ENCODE peak calls at places on chromosomes 4 and X, in five cellular contexts. One of them, this sample, is unnamed.

GRCh38 chrX:37796805-37797204 is 16.9 kb downstream of the CYBB start:
- DNase-seq in hippocampal formation: no peak
- DNase-seq in stimulated activated CD8-positive, alpha-beta memory T cell treated with anti-CD3 and anti-CD28 coated beads, Interleukin-4, amount 100 ng/mL, for 1 hour: no peak
- DNase-seq in cardiac fibroblast: no peak
- DNase-seq in NAMALWA: peak
- DNase-seq in this sample: no peak

GRCh38 chrX:40303256-40304077 is 205.7 kb upstream of the BCOR start:
- DNase-seq in stimulated activated CD8-positive, alpha-beta memory T cell treated with anti-CD3 and anti-CD28 coated beads, Interleukin-4, amount 100 ng/mL, for 1 hour: no peak
- DNase-seq in hippocampal formation: no peak
- DNase-seq in NAMALWA: peak
- DNase-seq in cardiac fibroblast: no peak
- DNase-seq in this sample: no peak

GRCh38 chr4:8607603-8608481 is 15.3 kb downstream of the CPZ start:
- DNase-seq in hippocampal formation: no peak
- DNase-seq in NAMALWA: peak
- DNase-seq in stimulated activated CD8-positive, alpha-beta memory T cell treated with anti-CD3 and anti-CD28 coated beads, Interleukin-4, amount 100 ng/mL, for 1 hour: no peak
- DNase-seq in cardiac fibroblast: no peak
- DNase-seq in this sample: no peak

GRCh38 chr4:24089831-24090531 is 200.1 kb upstream of the PPARGC1A start:
- DNase-seq in stimulated activated CD8-positive, alpha-beta memory T cell treated with anti-CD3 and anti-CD28 coated beads, Interleukin-4, amount 100 ng/mL, for 1 hour: no peak
- DNase-seq in cardiac fibroblast: peak
- DNase-seq in hippocampal formation: no peak
- DNase-seq in NAMALWA: no peak
- DNase-seq in this sample: no peak

GRCh38 chr4:187849556-187850245 is 145.9 kb upstream of the ZFP42 start:
- DNase-seq in cardiac fibroblast: no peak
- DNase-seq in NAMALWA: no peak
- DNase-seq in hippocampal formation: no peak
- DNase-seq in stimulated activated CD8-positive, alpha-beta memory T cell treated with anti-CD3 and anti-CD28 coated beads, Interleukin-4, amount 100 ng/mL, for 1 hour: no peak
- DNase-seq in this sample: no peak

GRCh38 chr4:79147251-79147650 is 178.6 kb downstream of the NAA11 start:
- DNase-seq in NAMALWA: no peak
- DNase-seq in cardiac fibroblast: no peak
- DNase-seq in hippocampal formation: no peak
- DNase-seq in stimulated activated CD8-positive, alpha-beta memory T cell treated with anti-CD3 and anti-CD28 coated beads, Interleukin-4, amount 100 ng/mL, for 1 hour: no peak
- DNase-seq in this sample: no peak

GRCh38 chr4:41363384-41363981 is 106.8 kb downstream of the UCHL1 start:
- DNase-seq in stimulated activated CD8-positive, alpha-beta memory T cell treated with anti-CD3 and anti-CD28 coated beads, Interleukin-4, amount 100 ng/mL, for 1 hour: no peak
- DNase-seq in hippocampal formation: no peak
- DNase-seq in cardiac fibroblast: peak
- DNase-seq in NAMALWA: no peak
- DNase-seq in this sample: peak

GRCh38 chr4:1000686-1001260 is 7.6 kb upstream of the SLC26A1 start:
- DNase-seq in stimulated activated CD8-positive, alpha-beta memory T cell treated with anti-CD3 and anti-CD28 coated beads, Interleukin-4, amount 100 ng/mL, for 1 hour: no peak
- DNase-seq in hippocampal formation: no peak
- DNase-seq in NAMALWA: no peak
- DNase-seq in cardiac fibroblast: no peak
- DNase-seq in this sample: no peak

GRCh38 chr4:61837395-61837794 is 637.3 kb downstream of the ADGRL3 start:
- DNase-seq in cardiac fibroblast: no peak
- DNase-seq in hippocampal formation: no peak
- DNase-seq in NAMALWA: no peak
- DNase-seq in stimulated activated CD8-positive, alpha-beta memory T cell treated with anti-CD3 and anti-CD28 coated beads, Interleukin-4, amount 100 ng/mL, for 1 hour: no peak
- DNase-seq in this sample: no peak